ENCODE peak calls at places on chromosomes 2 and 18, in four cellular contexts. S is stimulated activated CD4-positive, alpha-beta T cell treated with anti-CD3 and anti-CD28 coated beads, TNF-alpha, amount 100 ng/mL, for 4 hours; G is retina; W is cardiac fibroblast. H is an unnamed sample.
A peak's percentile ranks its signal among the peaks of the same experiment; 100 is the strongest.

GRCh38 chr18:63604791-63605567 is 17.8 kb downstream of the SERPINB13 start:
- DNase-seq in W (peak; percentile 7), S (no peak), G (no peak), H (peak; percentile 32)

GRCh38 chr2:30790879-30791278 is 16.4 kb downstream of the CAPN13 start:
- DNase-seq in G (no peak), W (no peak), S (no peak), H (no peak)

GRCh38 chr2:234139755-234140154 is 89.3 kb downstream of the SPP2 start:
- DNase-seq in S (no peak), W (no peak), G (no peak), H (no peak)

GRCh38 chr18:12973562-12974213 is 17.5 kb upstream of the CEP192 start:
- DNase-seq in W (peak; percentile 27), G (no peak), S (no peak), H (no peak)

GRCh38 chr2:8549273-8549922 is 132.5 kb upstream of the ID2 start:
- DNase-seq in G (no peak), W (no peak), S (no peak), H (no peak)

GRCh38 chr18:62531931-62532330 is 9.1 kb downstream of the ZCCHC2 start:
- DNase-seq in S (no peak), W (no peak), G (no peak), H (no peak)

GRCh38 chr2:65390134-65390533 is 42.3 kb downstream of the SPRED2 start:
- DNase-seq in S (no peak), G (no peak), W (no peak), H (no peak)

GRCh38 chr18:32300914-32301313 is 111.1 kb downstream of the MEP1B start:
- DNase-seq in S (no peak), G (no peak), W (peak; percentile 84), H (no peak)

GRCh38 chr2:205361272-205361671 is 321.0 kb upstream of the NRP2 start:
- DNase-seq in S (no peak), G (no peak), W (peak; percentile 53), H (no peak)

GRCh38 chr2:212227755-212228154 is 310.8 kb downstream of the ERBB4 start:
- DNase-seq in G (peak; percentile 32), W (peak; percentile 89), S (no peak), H (peak; percentile 91)

GRCh38 chr2:140451324-140451723 is 1671.1 kb upstream of the NXPH2 start:
- DNase-seq in W (no peak), S (no peak), G (no peak), H (no peak)

GRCh38 chr18:69840445-69840844 is 107.2 kb downstream of the CD226 start:
- DNase-seq in G (no peak), W (peak; percentile 11), S (no peak), H (no peak)

GRCh38 chr18:24112874-24113615 is 25.8 kb upstream of the CABYR start:
- DNase-seq in G (no peak), S (no peak), W (peak; percentile 57), H (peak; percentile 84)